ENCODE peak calls at places on chromosomes 6 and 20, in seven cellular contexts. One of them, this sample, is unnamed. For H3K4me1, the result is how much of the 10 kb centered on the place peaks cover.

GRCh38 chr20:37336369-37337207 is 9.4 kb upstream of the SRC start:
- DNase-seq in A549: no peak
- DNase-seq in K562: peak
- DNase-seq in stomach: no peak
- DNase-seq in adrenal gland: peak
- DNase-seq in Peyer's patch: peak
- DNase-seq in IMR-90: peak
- DNase-seq in this sample: peak

GRCh38 chr6:64357430-64357829 is 721.8 kb downstream of the PHF3 start:
- DNase-seq in A549: no peak
- DNase-seq in K562: no peak
- DNase-seq in stomach: no peak
- DNase-seq in adrenal gland: no peak
- DNase-seq in Peyer's patch: no peak
- DNase-seq in IMR-90: no peak
- DNase-seq in this sample: no peak

GRCh38 chr6:17269840-17270239 is 11.3 kb upstream of the RBM24 start:
- DNase-seq in A549: no peak
- DNase-seq in K562: no peak
- DNase-seq in stomach: no peak
- DNase-seq in adrenal gland: no peak
- DNase-seq in Peyer's patch: no peak
- DNase-seq in IMR-90: peak
- DNase-seq in this sample: no peak

GRCh38 chr6:121382467-121383121 is 48.3 kb upstream of the TBC1D32 start:
- DNase-seq in A549: no peak
- DNase-seq in K562: no peak
- DNase-seq in stomach: no peak
- DNase-seq in adrenal gland: peak
- DNase-seq in Peyer's patch: peak
- DNase-seq in IMR-90: no peak
- DNase-seq in this sample: no peak

GRCh38 chr6:146183831-146184230 is 155.0 kb downstream of the GRM1 start:
- DNase-seq in A549: no peak
- DNase-seq in K562: no peak
- DNase-seq in stomach: no peak
- DNase-seq in adrenal gland: no peak
- DNase-seq in Peyer's patch: no peak
- DNase-seq in IMR-90: no peak
- DNase-seq in this sample: no peak

GRCh38 chr6:75337805-75338204 is 53.2 kb upstream of the TMEM30A start:
- DNase-seq in A549: no peak
- DNase-seq in K562: no peak
- DNase-seq in stomach: no peak
- DNase-seq in adrenal gland: no peak
- DNase-seq in Peyer's patch: no peak
- DNase-seq in IMR-90: peak
- DNase-seq in this sample: no peak

GRCh38 chr6:167102318-167102717 is 20.6 kb upstream of the CCR6 start:
- DNase-seq in A549: no peak
- DNase-seq in K562: no peak
- DNase-seq in stomach: no peak
- DNase-seq in adrenal gland: no peak
- DNase-seq in Peyer's patch: no peak
- DNase-seq in IMR-90: no peak
- DNase-seq in this sample: no peak

GRCh38 chr20:63260943-63261807 is 6.9 kb upstream of the NKAIN4 start:
- DNase-seq in A549: no peak
- DNase-seq in K562: no peak
- DNase-seq in stomach: no peak
- DNase-seq in adrenal gland: no peak
- DNase-seq in Peyer's patch: no peak
- DNase-seq in IMR-90: no peak
- DNase-seq in this sample: no peak

GRCh38 chr20:63687419-63688233 is 8.8 kb upstream of the TNFRSF6B start:
- DNase-seq in A549: no peak
- DNase-seq in K562: no peak
- DNase-seq in stomach: no peak
- DNase-seq in adrenal gland: no peak
- DNase-seq in Peyer's patch: no peak
- DNase-seq in IMR-90: no peak
- DNase-seq in this sample: no peak

GRCh38 chr6:75103411-75103810 is 102.4 kb downstream of the COL12A1 start:
- DNase-seq in A549: no peak
- DNase-seq in K562: no peak
- DNase-seq in stomach: no peak
- DNase-seq in adrenal gland: no peak
- DNase-seq in Peyer's patch: no peak
- DNase-seq in IMR-90: no peak
- DNase-seq in this sample: no peak

GRCh38 chr6:157596886-157597285 is 215.9 kb downstream of the ZDHHC14 start:
- DNase-seq in A549: no peak
- DNase-seq in K562: no peak
- DNase-seq in stomach: no peak
- DNase-seq in adrenal gland: no peak
- DNase-seq in Peyer's patch: no peak
- DNase-seq in IMR-90: peak
- DNase-seq in this sample: no peak

GRCh38 chr20:3109350-3110302 is 25.1 kb upstream of the AVP start:
- DNase-seq in A549: no peak
- DNase-seq in K562: no peak
- DNase-seq in stomach: no peak
- DNase-seq in adrenal gland: peak
- DNase-seq in Peyer's patch: no peak
- DNase-seq in IMR-90: no peak
- DNase-seq in this sample: no peak

GRCh38 chr20:53867741-53868351 is 202.5 kb downstream of the BCAS1 start:
- DNase-seq in A549: no peak
- DNase-seq in K562: no peak
- DNase-seq in stomach: no peak
- DNase-seq in adrenal gland: no peak
- DNase-seq in Peyer's patch: no peak
- DNase-seq in IMR-90: no peak
- DNase-seq in this sample: no peak

GRCh38 chr20:38881806-38882440 is 44.3 kb upstream of the FAM83D start:
- DNase-seq in A549: no peak
- DNase-seq in K562: no peak
- DNase-seq in stomach: no peak
- DNase-seq in adrenal gland: no peak
- DNase-seq in Peyer's patch: peak
- DNase-seq in IMR-90: no peak
- DNase-seq in this sample: no peak

GRCh38 chr6:152669894-152670293 is 27.8 kb upstream of the MYCT1 start:
- DNase-seq in A549: peak
- DNase-seq in K562: no peak
- DNase-seq in stomach: no peak
- DNase-seq in adrenal gland: no peak
- DNase-seq in Peyer's patch: no peak
- DNase-seq in IMR-90: peak
- DNase-seq in this sample: no peak

GRCh38 chr6:37700266-37700973 is 2.7 kb upstream of the MDGA1 start:
- DNase-seq in A549: no peak
- DNase-seq in K562: no peak
- DNase-seq in stomach: no peak
- DNase-seq in adrenal gland: no peak
- DNase-seq in Peyer's patch: no peak
- DNase-seq in IMR-90: no peak
- DNase-seq in this sample: no peak

GRCh38 chr6:81708306-81708705 is 44.2 kb downstream of the TENT5A start:
- DNase-seq in A549: no peak
- DNase-seq in K562: no peak
- DNase-seq in stomach: no peak
- DNase-seq in adrenal gland: no peak
- DNase-seq in Peyer's patch: no peak
- DNase-seq in IMR-90: no peak
- DNase-seq in this sample: no peak

GRCh38 chr6:167968091-167968490 is 29.4 kb upstream of the KIF25 start:
- DNase-seq in A549: peak
- DNase-seq in K562: peak
- DNase-seq in stomach: no peak
- DNase-seq in adrenal gland: peak
- DNase-seq in Peyer's patch: no peak
- DNase-seq in IMR-90: no peak
- DNase-seq in this sample: no peak

GRCh38 chr6:46510656-46511055 is 19.4 kb upstream of the RCAN2 start:
- DNase-seq in A549: no peak
- DNase-seq in K562: no peak
- DNase-seq in stomach: no peak
- DNase-seq in adrenal gland: peak
- DNase-seq in Peyer's patch: no peak
- DNase-seq in IMR-90: no peak
- DNase-seq in this sample: no peak

GRCh38 chr6:8941578-8941977 is 506.2 kb upstream of the SLC35B3 start:
- DNase-seq in A549: no peak
- DNase-seq in K562: no peak
- DNase-seq in stomach: no peak
- DNase-seq in adrenal gland: no peak
- DNase-seq in Peyer's patch: no peak
- DNase-seq in IMR-90: no peak
- DNase-seq in this sample: no peak
- TF ChIP-seq POLR2A in A549: no peak
- TF ChIP-seq POLR2A in K562: no peak
- TF ChIP-seq POLR2A in stomach: no peak
- TF ChIP-seq POLR2A in adrenal gland: no peak
- TF ChIP-seq POLR2A in Peyer's patch: no peak
- TF ChIP-seq POLR2A in IMR-90: no peak
- TF ChIP-seq POLR2A in this sample: no peak

GRCh38 chr6:85810558-85810957 is 167.9 kb upstream of the SYNCRIP start:
- DNase-seq in A549: no peak
- DNase-seq in K562: no peak
- DNase-seq in stomach: no peak
- DNase-seq in adrenal gland: no peak
- DNase-seq in Peyer's patch: no peak
- DNase-seq in IMR-90: no peak
- DNase-seq in this sample: no peak
- H3K4me1 ChIP-seq in A549: under half
- H3K4me1 ChIP-seq in K562: under half
- H3K4me1 ChIP-seq in stomach: under half
- H3K4me1 ChIP-seq in adrenal gland: under half
- H3K4me1 ChIP-seq in Peyer's patch: under half
- H3K4me1 ChIP-seq in IMR-90: under half
- H3K4me1 ChIP-seq in this sample: under half

GRCh38 chr6:53065266-53066058 is at the start of gene FBXO9:
- DNase-seq in A549: peak
- DNase-seq in K562: peak
- DNase-seq in stomach: peak
- DNase-seq in adrenal gland: peak
- DNase-seq in Peyer's patch: peak
- DNase-seq in IMR-90: no peak
- DNase-seq in this sample: peak
- TF ChIP-seq POLR2A in A549: peak
- TF ChIP-seq POLR2A in K562: peak
- TF ChIP-seq POLR2A in stomach: no peak
- TF ChIP-seq POLR2A in adrenal gland: no peak
- TF ChIP-seq POLR2A in Peyer's patch: peak
- TF ChIP-seq POLR2A in IMR-90: no peak
- TF ChIP-seq POLR2A in this sample: peak

DNA sequence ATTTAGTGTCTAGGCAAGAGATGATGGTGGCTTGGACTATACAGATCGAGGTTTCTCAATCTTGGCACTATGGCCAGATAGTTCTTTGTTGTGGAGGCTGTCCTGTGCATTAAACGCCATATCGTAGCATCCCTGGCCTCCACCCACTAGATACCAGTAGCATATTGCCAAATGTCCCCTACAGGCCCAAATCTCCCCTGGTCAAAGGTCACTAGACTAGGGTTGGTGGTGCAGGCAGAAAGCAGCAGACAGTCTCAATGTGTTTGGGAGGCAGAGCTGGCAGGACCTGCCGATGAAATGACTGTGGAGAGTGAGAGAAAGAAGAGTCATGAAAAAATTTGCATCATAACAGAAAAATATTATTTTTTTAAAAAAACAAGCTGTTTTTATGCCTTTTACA is 63.0 kb downstream of the TRAM2 start:
- DNase-seq in A549: no peak
- DNase-seq in K562: no peak
- DNase-seq in stomach: no peak
- DNase-seq in adrenal gland: no peak
- DNase-seq in Peyer's patch: no peak
- DNase-seq in IMR-90: no peak
- DNase-seq in this sample: no peak
- H3K4me1 ChIP-seq in A549: half or more
- H3K4me1 ChIP-seq in K562: under half
- H3K4me1 ChIP-seq in stomach: half or more
- H3K4me1 ChIP-seq in adrenal gland: under half
- H3K4me1 ChIP-seq in Peyer's patch: under half
- H3K4me1 ChIP-seq in IMR-90: half or more
- H3K4me1 ChIP-seq in this sample: half or more

GRCh38 chr6:397056-397455 is 5.5 kb downstream of the IRF4 start:
- DNase-seq in A549: no peak
- DNase-seq in K562: no peak
- DNase-seq in stomach: no peak
- DNase-seq in adrenal gland: no peak
- DNase-seq in Peyer's patch: no peak
- DNase-seq in IMR-90: no peak
- DNase-seq in this sample: no peak

GRCh38 chr6:394641-395289 is 3.2 kb downstream of the IRF4 start:
- DNase-seq in A549: no peak
- DNase-seq in K562: no peak
- DNase-seq in stomach: no peak
- DNase-seq in adrenal gland: no peak
- DNase-seq in Peyer's patch: no peak
- DNase-seq in IMR-90: no peak
- DNase-seq in this sample: no peak

GRCh38 chr6:396126-396520 is 4.6 kb downstream of the IRF4 start:
- DNase-seq in A549: no peak
- DNase-seq in K562: no peak
- DNase-seq in stomach: no peak
- DNase-seq in adrenal gland: no peak
- DNase-seq in Peyer's patch: no peak
- DNase-seq in IMR-90: no peak
- DNase-seq in this sample: no peak

GRCh38 chr6:393391-394221 is 2.1 kb downstream of the IRF4 start:
- DNase-seq in A549: no peak
- DNase-seq in K562: no peak
- DNase-seq in stomach: no peak
- DNase-seq in adrenal gland: no peak
- DNase-seq in Peyer's patch: no peak
- DNase-seq in IMR-90: no peak
- DNase-seq in this sample: no peak

DNA sequence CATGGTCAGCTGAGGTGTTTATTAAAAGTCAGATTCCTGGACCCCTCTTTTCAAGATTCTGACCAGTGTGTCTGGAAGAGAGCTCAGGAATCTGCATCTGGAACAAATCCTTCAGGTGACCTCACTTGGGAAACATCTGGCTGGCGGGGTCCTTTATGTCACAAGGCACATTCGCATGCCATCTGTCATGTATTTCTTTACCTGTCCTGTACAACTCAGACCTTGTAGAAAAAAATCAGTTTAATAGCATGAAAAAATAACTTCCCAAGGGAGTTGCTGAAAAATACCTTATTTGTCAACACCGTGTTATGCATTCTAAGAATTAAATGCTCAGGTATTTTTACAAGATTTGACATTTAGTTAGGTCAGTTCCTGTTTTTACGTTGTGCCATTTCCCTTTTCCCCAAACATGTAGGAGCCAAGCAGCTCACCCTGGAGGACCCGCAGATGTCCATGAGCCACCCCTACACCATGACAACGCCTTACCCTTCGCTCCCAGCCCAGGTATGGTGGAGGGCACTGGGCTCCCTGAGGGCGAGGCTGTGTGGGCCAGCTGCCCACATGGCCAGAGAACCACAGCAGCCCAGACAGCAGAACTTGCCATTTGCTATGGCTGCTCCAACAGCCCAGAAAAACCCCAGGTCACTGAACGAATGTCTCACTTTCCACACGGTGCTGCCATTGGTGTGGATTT is 4.0 kb downstream of the IRF4 start:
- DNase-seq in A549: no peak
- DNase-seq in K562: no peak
- DNase-seq in stomach: no peak
- DNase-seq in adrenal gland: no peak
- DNase-seq in Peyer's patch: no peak
- DNase-seq in IMR-90: no peak
- DNase-seq in this sample: no peak
- TF ChIP-seq POLR2A in A549: no peak
- TF ChIP-seq POLR2A in K562: no peak
- TF ChIP-seq POLR2A in stomach: no peak
- TF ChIP-seq POLR2A in adrenal gland: no peak
- TF ChIP-seq POLR2A in Peyer's patch: no peak
- TF ChIP-seq POLR2A in IMR-90: no peak
- TF ChIP-seq POLR2A in this sample: no peak